ENCODE peak calls at places on chromosomes 13 and 19, in eight cellular contexts. A, J, I, F, Z, T, C and H are unnamed samples.

GRCh38 chr13:90233933-90234672 is 1113.4 kb upstream of the MIR17HG start:
- DNase-seq in Z (no peak), F (no peak), C (peak), T (no peak), A (no peak), J (no peak), I (no peak), H (no peak)

GRCh38 chr19:17090501-17091074 is 15.0 kb downstream of the MYO9B start:
- DNase-seq in J (no peak), T (no peak), F (no peak), A (no peak), C (no peak), I (no peak), Z (no peak), H (no peak)

GRCh38 chr19:28929026-28929425 is 283.9 kb downstream of the UQCRFS1 start:
- DNase-seq in F (no peak), C (no peak), A (no peak), T (no peak), I (no peak), Z (no peak), J (no peak), H (no peak)

GRCh38 chr19:17125728-17126677 is 50.4 kb downstream of the MYO9B start:
- DNase-seq in A (peak), I (peak), F (no peak), C (peak), T (no peak), Z (peak), J (no peak), H (no peak)

GRCh38 chr13:112330479-112331407 is 45.4 kb upstream of the SPACA7 start:
- DNase-seq in I (no peak), Z (no peak), A (no peak), C (peak), F (no peak), J (no peak), T (no peak), H (no peak)

GRCh38 chr19:17079710-17080440 is 4.3 kb downstream of the MYO9B start:
- DNase-seq in T (no peak), I (peak), Z (peak), A (peak), F (peak), J (peak), C (peak), H (no peak)

GRCh38 chr19:58218899-58219298 is 9.8 kb upstream of the ZNF544 start:
- DNase-seq in Z (peak), T (no peak), A (peak), C (peak), I (peak), J (peak), F (no peak), H (no peak)

GRCh38 chr13:34025746-34026145 is 207.8 kb downstream of the RFC3 start:
- DNase-seq in J (no peak), A (no peak), C (no peak), T (no peak), F (no peak), Z (no peak), I (no peak), H (no peak)

GRCh38 chr19:19059837-19060611 is 3.8 kb upstream of the SLC25A42 start:
- DNase-seq in J (no peak), A (no peak), Z (no peak), F (no peak), C (no peak), T (no peak), I (no peak), H (no peak)